ENCODE peak calls at places on chromosomes 5 and 9, in ten cellular contexts. J, Y, V, P, M, C, I, X, E and R are unnamed samples.

GRCh38 chr5:88884435-88884877 is 1.5 kb upstream of the MEF2C start:
- DNase-seq in J (no peak), Y (no peak), V (no peak), P (no peak), M (no peak), C (no peak), I (no peak), X (no peak), E (no peak), R (no peak)

GRCh38 chr5:158958048-158958994 is 141.4 kb downstream of the EBF1 start:
- DNase-seq in J (no peak), Y (no peak), V (no peak), P (peak), M (no peak), C (no peak), I (no peak), X (no peak), E (peak), R (no peak)

GRCh38 chr9:76516350-76516749 is 57.4 kb downstream of the GCNT1 start:
- DNase-seq in J (no peak), Y (no peak), V (no peak), P (no peak), M (no peak), C (peak), I (no peak), X (no peak), E (no peak), R (no peak)

GRCh38 chr5:77935516-77936364 is 159.6 kb upstream of the TBCA start:
- DNase-seq in J (no peak), Y (no peak), V (no peak), P (no peak), M (no peak), C (no peak), I (no peak), X (no peak), E (no peak), R (no peak)

GRCh38 chr9:114006931-114007691 is 71.0 kb downstream of the AMBP start:
- DNase-seq in J (no peak), Y (peak), V (peak), P (peak), M (peak), C (no peak), I (no peak), X (no peak), E (no peak), R (peak)

GRCh38 chr5:133227897-133228296 is 176.1 kb downstream of the HSPA4 start:
- DNase-seq in J (no peak), Y (no peak), V (no peak), P (no peak), M (no peak), C (no peak), I (no peak), X (no peak), E (no peak), R (no peak)

GRCh38 chr9:37903581-37903830 is 421 bp downstream of the SLC25A51 start:
- DNase-seq in J (peak), Y (no peak), V (no peak), P (peak), M (no peak), C (peak), I (no peak), X (no peak), E (no peak), R (peak)

GRCh38 chr9:132514821-132515220 is 67.6 kb upstream of the BARHL1 start:
- DNase-seq in J (no peak), Y (no peak), V (no peak), P (no peak), M (no peak), C (no peak), I (no peak), X (no peak), E (no peak), R (no peak)

GRCh38 chr5:95655575-95655974 is 9.0 kb downstream of the RFESD start:
- DNase-seq in J (no peak), Y (no peak), V (no peak), P (no peak), M (no peak), C (no peak), I (no peak), X (no peak), E (no peak), R (no peak)

GRCh38 chr5:1568201-1568979 is 44.6 kb upstream of the LPCAT1 start:
- DNase-seq in J (no peak), Y (peak), V (no peak), P (no peak), M (no peak), C (peak), I (peak), X (no peak), E (no peak), R (no peak)

GRCh38 chr9:99607852-99608448 is 213.7 kb upstream of the NR4A3 start:
- DNase-seq in J (no peak), Y (no peak), V (no peak), P (no peak), M (no peak), C (no peak), I (no peak), X (no peak), E (no peak), R (no peak)
- H3K4me3 ChIP-seq in J (no peak), Y (no peak), V (no peak), P (no peak), M (no peak), C (no peak), I (no peak), X (no peak), E (no peak), R (no peak)

GRCh38 chr9:34644766-34645314 is 1.6 kb upstream of the GALT start:
- DNase-seq in J (no peak), Y (no peak), V (no peak), P (no peak), M (no peak), C (no peak), I (peak), X (no peak), E (no peak), R (no peak)

GRCh38 chr9:34648673-34649072 is 2.2 kb downstream of the GALT start:
- DNase-seq in J (no peak), Y (no peak), V (no peak), P (no peak), M (no peak), C (no peak), I (no peak), X (no peak), E (no peak), R (no peak)

GRCh38 chr9:34647651-34648050 is 1.2 kb downstream of the GALT start:
- DNase-seq in J (no peak), Y (no peak), V (no peak), P (no peak), M (no peak), C (no peak), I (no peak), X (no peak), E (no peak), R (no peak)

GRCh38 chr9:34647084-34647403 is 569 bp downstream of the GALT start:
- DNase-seq in J (no peak), Y (no peak), V (no peak), P (no peak), M (no peak), C (no peak), I (no peak), X (no peak), E (no peak), R (no peak)

GRCh38 chr9:34646211-34647083 is at the start of gene GALT:
- DNase-seq in J (peak), Y (peak), V (peak), P (peak), M (peak), C (peak), I (peak), X (peak), E (peak), R (no peak)
- TF ChIP-seq POLR2A in J (no peak), Y (peak), V (no peak), P (peak), M (no peak), C (peak), I (peak), X (peak), E (no peak), R (no peak)

GRCh38 chr9:129725841-129726251 is 27.0 kb downstream of the PTGES start:
- DNase-seq in J (no peak), Y (no peak), V (no peak), P (no peak), M (no peak), C (no peak), I (no peak), X (no peak), E (no peak), R (no peak)
- H3K27ac ChIP-seq in J (no peak), Y (no peak), V (no peak), P (no peak), M (peak), C (peak), I (no peak), X (peak), E (no peak), R (peak)

GRCh38 chr5:117102591-117102990 is 528.0 kb upstream of the SEMA6A start:
- DNase-seq in J (no peak), Y (no peak), V (no peak), P (no peak), M (no peak), C (no peak), I (no peak), X (no peak), E (no peak), R (no peak)

GRCh38 chr5:117103703-117104102 is 529.1 kb upstream of the SEMA6A start:
- DNase-seq in J (no peak), Y (no peak), V (no peak), P (no peak), M (no peak), C (no peak), I (no peak), X (no peak), E (no peak), R (no peak)

GRCh38 chr5:117110548-117110947 is 535.9 kb upstream of the SEMA6A start:
- DNase-seq in J (no peak), Y (no peak), V (no peak), P (no peak), M (no peak), C (no peak), I (no peak), X (no peak), E (no peak), R (no peak)

GRCh38 chr5:117107859-117108258 is 533.2 kb upstream of the SEMA6A start:
- DNase-seq in J (no peak), Y (no peak), V (no peak), P (no peak), M (no peak), C (no peak), I (no peak), X (no peak), E (no peak), R (no peak)
- H3K4me3 ChIP-seq in J (no peak), Y (no peak), V (no peak), P (no peak), M (no peak), C (no peak), I (no peak), X (no peak), E (no peak), R (no peak)

GRCh38 chr9:135960328-135961276 is 571 bp downstream of the UBAC1 start:
- DNase-seq in J (peak), Y (peak), V (peak), P (peak), M (no peak), C (peak), I (no peak), X (no peak), E (no peak), R (no peak)

GRCh38 chr9:135961811-135962695 is 880 bp upstream of the UBAC1 start:
- DNase-seq in J (no peak), Y (no peak), V (no peak), P (no peak), M (no peak), C (no peak), I (no peak), X (no peak), E (no peak), R (no peak)

GRCh38 chr9:135962696-135963307 is 1.6 kb upstream of the UBAC1 start:
- DNase-seq in J (no peak), Y (no peak), V (no peak), P (no peak), M (no peak), C (no peak), I (no peak), X (no peak), E (no peak), R (no peak)

GRCh38 chr9:135959814-135960213 is 1.4 kb downstream of the UBAC1 start:
- DNase-seq in J (no peak), Y (no peak), V (no peak), P (no peak), M (no peak), C (no peak), I (no peak), X (no peak), E (no peak), R (no peak)

DNA sequence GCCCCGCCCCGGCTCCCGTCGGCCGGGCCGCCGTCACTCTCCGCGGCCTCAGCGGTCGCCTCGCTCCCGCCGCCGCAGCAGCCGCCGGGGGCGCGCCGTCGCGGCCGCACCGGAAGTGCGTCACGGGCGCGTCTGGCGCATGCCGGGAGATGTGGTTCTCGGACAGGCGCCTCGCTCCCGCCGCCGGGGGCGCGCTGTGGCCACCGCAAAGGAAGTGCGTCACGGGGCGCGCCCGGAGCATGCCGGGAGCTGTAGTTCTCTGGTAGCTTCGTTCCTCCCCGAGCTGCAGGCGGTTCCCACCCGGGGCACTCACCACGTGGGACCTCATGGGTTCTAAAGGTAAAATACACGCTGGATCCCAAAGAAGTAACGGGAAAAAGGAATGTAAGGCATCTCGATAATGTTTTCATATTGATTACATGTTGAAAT is at the start of gene UBAC1:
- DNase-seq in J (peak), Y (peak), V (peak), P (peak), M (peak), C (peak), I (peak), X (peak), E (peak), R (peak)
- TF ChIP-seq POLR2A in J (no peak), Y (no peak), V (no peak), P (no peak), M (no peak), C (no peak), I (no peak), X (no peak), E (no peak), R (no peak)

GRCh38 chr9:3528466-3528865 is 2.7 kb upstream of the RFX3 start:
- DNase-seq in J (no peak), Y (no peak), V (no peak), P (peak), M (no peak), C (no peak), I (no peak), X (no peak), E (no peak), R (no peak)
- H3K27ac ChIP-seq in J (no peak), Y (no peak), V (no peak), P (peak), M (no peak), C (no peak), I (no peak), X (no peak), E (no peak), R (no peak)

DNA sequence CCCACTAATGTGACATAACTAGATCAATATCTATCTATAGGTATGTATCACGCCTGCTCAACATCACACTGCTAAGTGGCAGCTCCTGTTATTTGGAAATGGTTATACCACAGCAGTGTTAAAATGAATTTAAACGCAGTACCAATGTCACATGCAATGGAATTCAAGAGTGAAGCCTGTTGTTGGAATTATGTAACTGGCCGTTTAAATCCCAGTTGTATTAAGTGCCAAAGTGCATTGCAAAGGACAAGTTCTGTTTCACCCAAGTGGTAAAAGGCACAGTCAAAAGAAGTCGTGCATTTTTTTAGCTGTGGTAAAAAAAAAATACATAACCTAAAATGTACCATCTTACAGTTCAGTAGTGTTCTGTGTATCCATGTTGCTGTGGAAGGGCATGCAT is 4.3 kb downstream of the NTRK2 start:
- DNase-seq in J (no peak), Y (no peak), V (no peak), P (no peak), M (no peak), C (no peak), I (no peak), X (no peak), E (no peak), R (no peak)
- H3K4me3 ChIP-seq in J (no peak), Y (no peak), V (no peak), P (no peak), M (no peak), C (no peak), I (no peak), X (no peak), E (no peak), R (no peak)

GRCh38 chr5:141507387-141508091 is 18.7 kb downstream of the PCDHGC5 start:
- DNase-seq in J (peak), Y (no peak), V (no peak), P (no peak), M (no peak), C (no peak), I (no peak), X (no peak), E (no peak), R (peak)
- TF ChIP-seq POLR2A in J (no peak), Y (no peak), V (no peak), P (no peak), M (no peak), C (no peak), I (no peak), X (no peak), E (no peak), R (no peak)

GRCh38 chr5:140186155-140186753 is 11.3 kb downstream of the CYSTM1 start:
- DNase-seq in J (no peak), Y (no peak), V (no peak), P (no peak), M (no peak), C (no peak), I (no peak), X (no peak), E (no peak), R (no peak)
- H3K27ac ChIP-seq in J (no peak), Y (no peak), V (no peak), P (no peak), M (no peak), C (no peak), I (no peak), X (no peak), E (no peak), R (no peak)